ENCODE peak calls at places on chromosomes 5 and 9, in five cellular contexts. One of them, this sample, is unnamed.

GRCh38 chr9:131179561-131180219 is 54.3 kb downstream of the NUP214 start:
- DNase-seq in progenitor cell of endocrine pancreas: no peak
- DNase-seq in lower lobe of right lung: no peak
- DNase-seq in CD4-positive, CD25-positive, alpha-beta regulatory T cell: no peak
- DNase-seq in kidney tubule cell: peak
- DNase-seq in this sample: peak

GRCh38 chr5:159442210-159442850 is 112.0 kb upstream of the IL12B start:
- DNase-seq in progenitor cell of endocrine pancreas: no peak
- DNase-seq in lower lobe of right lung: peak
- DNase-seq in CD4-positive, CD25-positive, alpha-beta regulatory T cell: no peak
- DNase-seq in kidney tubule cell: no peak
- DNase-seq in this sample: peak

GRCh38 chr9:29647451-29647850 is 2074.2 kb upstream of the C9orf72 start:
- DNase-seq in progenitor cell of endocrine pancreas: no peak
- DNase-seq in lower lobe of right lung: no peak
- DNase-seq in CD4-positive, CD25-positive, alpha-beta regulatory T cell: no peak
- DNase-seq in kidney tubule cell: no peak
- DNase-seq in this sample: peak

GRCh38 chr5:93746406-93747056 is 5.1 kb upstream of the POU5F2 start:
- DNase-seq in progenitor cell of endocrine pancreas: no peak
- DNase-seq in lower lobe of right lung: no peak
- DNase-seq in CD4-positive, CD25-positive, alpha-beta regulatory T cell: no peak
- DNase-seq in kidney tubule cell: peak
- DNase-seq in this sample: peak

GRCh38 chr5:174065528-174066189 is 20.2 kb downstream of the NSG2 start:
- DNase-seq in progenitor cell of endocrine pancreas: peak
- DNase-seq in lower lobe of right lung: no peak
- DNase-seq in CD4-positive, CD25-positive, alpha-beta regulatory T cell: no peak
- DNase-seq in kidney tubule cell: no peak
- DNase-seq in this sample: no peak

GRCh38 chr5:96080557-96080956 is 118.9 kb upstream of the ELL2 start:
- DNase-seq in progenitor cell of endocrine pancreas: no peak
- DNase-seq in lower lobe of right lung: no peak
- DNase-seq in CD4-positive, CD25-positive, alpha-beta regulatory T cell: no peak
- DNase-seq in kidney tubule cell: peak
- DNase-seq in this sample: peak

GRCh38 chr9:90310523-90310879 is 332.1 kb downstream of the DIRAS2 start:
- DNase-seq in progenitor cell of endocrine pancreas: no peak
- DNase-seq in lower lobe of right lung: no peak
- DNase-seq in CD4-positive, CD25-positive, alpha-beta regulatory T cell: no peak
- DNase-seq in kidney tubule cell: no peak
- DNase-seq in this sample: no peak

GRCh38 chr5:5014836-5015235 is 125.3 kb upstream of the ADAMTS16 start:
- DNase-seq in progenitor cell of endocrine pancreas: no peak
- DNase-seq in lower lobe of right lung: no peak
- DNase-seq in CD4-positive, CD25-positive, alpha-beta regulatory T cell: no peak
- DNase-seq in kidney tubule cell: peak
- DNase-seq in this sample: no peak

GRCh38 chr5:178895615-178896571 is at the start of gene ZFP2:
- DNase-seq in progenitor cell of endocrine pancreas: peak
- DNase-seq in lower lobe of right lung: peak
- DNase-seq in CD4-positive, CD25-positive, alpha-beta regulatory T cell: no peak
- DNase-seq in kidney tubule cell: peak
- DNase-seq in this sample: peak

GRCh38 chr9:8599937-8600336 is 800.4 kb upstream of the DMAC1 start:
- DNase-seq in progenitor cell of endocrine pancreas: no peak
- DNase-seq in lower lobe of right lung: no peak
- DNase-seq in CD4-positive, CD25-positive, alpha-beta regulatory T cell: no peak
- DNase-seq in kidney tubule cell: no peak
- DNase-seq in this sample: no peak

GRCh38 chr5:134524219-134524825 is 1.1 kb upstream of the JADE2 start:
- DNase-seq in progenitor cell of endocrine pancreas: peak
- DNase-seq in lower lobe of right lung: peak
- DNase-seq in CD4-positive, CD25-positive, alpha-beta regulatory T cell: peak
- DNase-seq in kidney tubule cell: peak
- DNase-seq in this sample: peak

GRCh38 chr9:104987743-104988142 is 59.8 kb upstream of the ABCA1 start:
- DNase-seq in progenitor cell of endocrine pancreas: no peak
- DNase-seq in lower lobe of right lung: no peak
- DNase-seq in CD4-positive, CD25-positive, alpha-beta regulatory T cell: no peak
- DNase-seq in kidney tubule cell: peak
- DNase-seq in this sample: peak

GRCh38 chr9:123420560-123421210 is 64.7 kb downstream of the CRB2 start:
- DNase-seq in progenitor cell of endocrine pancreas: no peak
- DNase-seq in lower lobe of right lung: no peak
- DNase-seq in CD4-positive, CD25-positive, alpha-beta regulatory T cell: no peak
- DNase-seq in kidney tubule cell: no peak
- DNase-seq in this sample: no peak

GRCh38 chr5:175855041-175855720 is 16.2 kb upstream of the CPLX2 start:
- DNase-seq in progenitor cell of endocrine pancreas: no peak
- DNase-seq in lower lobe of right lung: no peak
- DNase-seq in CD4-positive, CD25-positive, alpha-beta regulatory T cell: no peak
- DNase-seq in kidney tubule cell: no peak
- DNase-seq in this sample: no peak

GRCh38 chr9:116599342-116599884 is 87.7 kb upstream of the TRIM32 start:
- DNase-seq in progenitor cell of endocrine pancreas: no peak
- DNase-seq in lower lobe of right lung: no peak
- DNase-seq in CD4-positive, CD25-positive, alpha-beta regulatory T cell: no peak
- DNase-seq in kidney tubule cell: no peak
- DNase-seq in this sample: no peak

GRCh38 chr5:59134770-59135169 is 551.9 kb downstream of the RAB3C start:
- DNase-seq in progenitor cell of endocrine pancreas: no peak
- DNase-seq in lower lobe of right lung: no peak
- DNase-seq in CD4-positive, CD25-positive, alpha-beta regulatory T cell: no peak
- DNase-seq in kidney tubule cell: no peak
- DNase-seq in this sample: no peak

GRCh38 chr9:34615132-34615531 is 3.2 kb upstream of the RPP25L start:
- DNase-seq in progenitor cell of endocrine pancreas: no peak
- DNase-seq in lower lobe of right lung: no peak
- DNase-seq in CD4-positive, CD25-positive, alpha-beta regulatory T cell: no peak
- DNase-seq in kidney tubule cell: no peak
- DNase-seq in this sample: no peak

GRCh38 chr9:132169672-132170392 is 8.0 kb downstream of the NTNG2 start:
- DNase-seq in progenitor cell of endocrine pancreas: peak
- DNase-seq in lower lobe of right lung: peak
- DNase-seq in CD4-positive, CD25-positive, alpha-beta regulatory T cell: peak
- DNase-seq in kidney tubule cell: peak
- DNase-seq in this sample: peak

GRCh38 chr5:14036947-14037346 is 92.5 kb upstream of the DNAH5 start:
- DNase-seq in progenitor cell of endocrine pancreas: no peak
- DNase-seq in lower lobe of right lung: no peak
- DNase-seq in CD4-positive, CD25-positive, alpha-beta regulatory T cell: no peak
- DNase-seq in kidney tubule cell: peak
- DNase-seq in this sample: peak

GRCh38 chr5:110414360-110414759 is 312.1 kb downstream of the TMEM232 start:
- DNase-seq in progenitor cell of endocrine pancreas: no peak
- DNase-seq in lower lobe of right lung: no peak
- DNase-seq in CD4-positive, CD25-positive, alpha-beta regulatory T cell: no peak
- DNase-seq in kidney tubule cell: peak
- DNase-seq in this sample: peak

GRCh38 chr5:180860273-180860886 is 696 bp downstream of the ZFP62 start:
- DNase-seq in progenitor cell of endocrine pancreas: peak
- DNase-seq in lower lobe of right lung: peak
- DNase-seq in CD4-positive, CD25-positive, alpha-beta regulatory T cell: peak
- DNase-seq in kidney tubule cell: no peak
- DNase-seq in this sample: no peak

GRCh38 chr5:54743997-54744788 is 226.6 kb downstream of the SNX18 start:
- DNase-seq in progenitor cell of endocrine pancreas: no peak
- DNase-seq in lower lobe of right lung: peak
- DNase-seq in CD4-positive, CD25-positive, alpha-beta regulatory T cell: peak
- DNase-seq in kidney tubule cell: peak
- DNase-seq in this sample: peak

GRCh38 chr9:106753155-106753671 is 109.8 kb upstream of the ZNF462 start:
- DNase-seq in progenitor cell of endocrine pancreas: no peak
- DNase-seq in lower lobe of right lung: no peak
- DNase-seq in CD4-positive, CD25-positive, alpha-beta regulatory T cell: no peak
- DNase-seq in kidney tubule cell: peak
- DNase-seq in this sample: no peak

GRCh38 chr9:82127993-82128710 is 139.6 kb downstream of the SPATA31D1 start:
- DNase-seq in progenitor cell of endocrine pancreas: no peak
- DNase-seq in lower lobe of right lung: no peak
- DNase-seq in CD4-positive, CD25-positive, alpha-beta regulatory T cell: no peak
- DNase-seq in kidney tubule cell: no peak
- DNase-seq in this sample: no peak

GRCh38 chr9:120486835-120487234 is 93.1 kb downstream of the CDK5RAP2 start:
- DNase-seq in progenitor cell of endocrine pancreas: no peak
- DNase-seq in lower lobe of right lung: no peak
- DNase-seq in CD4-positive, CD25-positive, alpha-beta regulatory T cell: no peak
- DNase-seq in kidney tubule cell: no peak
- DNase-seq in this sample: no peak

GRCh38 chr9:128275198-128276007 is at the start of gene GOLGA2:
- DNase-seq in progenitor cell of endocrine pancreas: peak
- DNase-seq in lower lobe of right lung: peak
- DNase-seq in CD4-positive, CD25-positive, alpha-beta regulatory T cell: no peak
- DNase-seq in kidney tubule cell: peak
- DNase-seq in this sample: peak

GRCh38 chr5:159669559-159669958 is 246.7 kb upstream of the ADRA1B start:
- DNase-seq in progenitor cell of endocrine pancreas: no peak
- DNase-seq in lower lobe of right lung: no peak
- DNase-seq in CD4-positive, CD25-positive, alpha-beta regulatory T cell: no peak
- DNase-seq in kidney tubule cell: no peak
- DNase-seq in this sample: no peak

GRCh38 chr9:35357826-35358225 is 132.1 kb upstream of the RUSC2 start:
- DNase-seq in progenitor cell of endocrine pancreas: no peak
- DNase-seq in lower lobe of right lung: no peak
- DNase-seq in CD4-positive, CD25-positive, alpha-beta regulatory T cell: no peak
- DNase-seq in kidney tubule cell: no peak
- DNase-seq in this sample: no peak

GRCh38 chr5:61333351-61334223 is 1.5 kb downstream of the ZSWIM6 start:
- DNase-seq in progenitor cell of endocrine pancreas: peak
- DNase-seq in lower lobe of right lung: peak
- DNase-seq in CD4-positive, CD25-positive, alpha-beta regulatory T cell: peak
- DNase-seq in kidney tubule cell: peak
- DNase-seq in this sample: peak

GRCh38 chr5:10329421-10329807 is 21.7 kb upstream of the CMBL start:
- DNase-seq in progenitor cell of endocrine pancreas: no peak
- DNase-seq in lower lobe of right lung: no peak
- DNase-seq in CD4-positive, CD25-positive, alpha-beta regulatory T cell: no peak
- DNase-seq in kidney tubule cell: no peak
- DNase-seq in this sample: no peak

GRCh38 chr5:14503017-14503680 is 78.4 kb upstream of the OTULINL start:
- DNase-seq in progenitor cell of endocrine pancreas: no peak
- DNase-seq in lower lobe of right lung: no peak
- DNase-seq in CD4-positive, CD25-positive, alpha-beta regulatory T cell: no peak
- DNase-seq in kidney tubule cell: peak
- DNase-seq in this sample: no peak

GRCh38 chr9:131046581-131047202 is 37.7 kb downstream of the LAMC3 start:
- DNase-seq in progenitor cell of endocrine pancreas: peak
- DNase-seq in lower lobe of right lung: peak
- DNase-seq in CD4-positive, CD25-positive, alpha-beta regulatory T cell: peak
- DNase-seq in kidney tubule cell: peak
- DNase-seq in this sample: peak

GRCh38 chr5:132429451-132430440 is 60.2 kb downstream of the SLC22A5 start:
- DNase-seq in progenitor cell of endocrine pancreas: no peak
- DNase-seq in lower lobe of right lung: no peak
- DNase-seq in CD4-positive, CD25-positive, alpha-beta regulatory T cell: no peak
- DNase-seq in kidney tubule cell: no peak
- DNase-seq in this sample: no peak

GRCh38 chr5:128213833-128214232 is 130.3 kb downstream of the SLC12A2 start:
- DNase-seq in progenitor cell of endocrine pancreas: no peak
- DNase-seq in lower lobe of right lung: no peak
- DNase-seq in CD4-positive, CD25-positive, alpha-beta regulatory T cell: no peak
- DNase-seq in kidney tubule cell: no peak
- DNase-seq in this sample: no peak

GRCh38 chr5:73764586-73764985 is 138.6 kb downstream of the ARHGEF28 start:
- DNase-seq in progenitor cell of endocrine pancreas: no peak
- DNase-seq in lower lobe of right lung: no peak
- DNase-seq in CD4-positive, CD25-positive, alpha-beta regulatory T cell: no peak
- DNase-seq in kidney tubule cell: peak
- DNase-seq in this sample: peak

GRCh38 chr9:110185806-110186205 is 22.2 kb downstream of the C9orf152 start:
- DNase-seq in progenitor cell of endocrine pancreas: no peak
- DNase-seq in lower lobe of right lung: no peak
- DNase-seq in CD4-positive, CD25-positive, alpha-beta regulatory T cell: no peak
- DNase-seq in kidney tubule cell: no peak
- DNase-seq in this sample: no peak

GRCh38 chr5:28216939-28217360 is 1178.6 kb upstream of the CDH9 start:
- DNase-seq in progenitor cell of endocrine pancreas: no peak
- DNase-seq in lower lobe of right lung: no peak
- DNase-seq in CD4-positive, CD25-positive, alpha-beta regulatory T cell: no peak
- DNase-seq in kidney tubule cell: peak
- DNase-seq in this sample: no peak

GRCh38 chr5:139383275-139383992 is at the start of gene SLC23A1:
- DNase-seq in progenitor cell of endocrine pancreas: no peak
- DNase-seq in lower lobe of right lung: no peak
- DNase-seq in CD4-positive, CD25-positive, alpha-beta regulatory T cell: no peak
- DNase-seq in kidney tubule cell: peak
- DNase-seq in this sample: no peak

This sample was measured in fibroblast of pulmonary artery.